ENCODE peak calls at places on chromosome 2, in eight cellular contexts. I is mammary epithelial cell, G is right atrium auricular region, C is breast epithelium, L is testis, T is DND-41, Q is adrenal gland, W is fibroblast of lung. E is an unnamed sample.

GRCh38 chr2:207683879-207684627 is 27.4 kb upstream of the CCNYL1 start:
- DNase-seq in I (peak; percentile 60), G (no peak), C (no peak), L (no peak), T (no peak), Q (peak; percentile 9), W (peak; percentile 89), E (peak; percentile 45)

GRCh38 chr2:96374211-96374951 is 38.8 kb downstream of the NCAPH start:
- DNase-seq in I (peak; percentile 27), G (no peak), C (no peak), L (peak; percentile 28), T (no peak), Q (peak; percentile 57), W (peak; percentile 28), E (no peak)

GRCh38 chr2:228532233-228532632 is 350.7 kb upstream of the SPHKAP start:
- DNase-seq in I (no peak), G (no peak), C (no peak), L (no peak), T (no peak), Q (no peak), W (no peak), E (no peak)

GRCh38 chr2:134448650-134449049 is 194.8 kb downstream of the MGAT5 start:
- DNase-seq in I (no peak), G (no peak), C (no peak), L (no peak), T (no peak), Q (no peak), W (no peak), E (no peak)

GRCh38 chr2:54999182-54999581 is 51.1 kb downstream of the RTN4 start:
- DNase-seq in I (peak; percentile 52), G (no peak), C (no peak), L (peak; percentile 21), T (no peak), Q (peak; percentile 41), W (peak; percentile 85), E (no peak)

GRCh38 chr2:197707316-197708213 is 2.4 kb downstream of the MARS2 start:
- DNase-seq in I (peak; percentile 43), G (no peak), C (no peak), L (no peak), T (no peak), Q (no peak), W (peak; percentile 53), E (no peak)

GRCh38 chr2:72803151-72803550 is 22.7 kb downstream of the EXOC6B start:
- DNase-seq in I (peak; percentile 70), G (no peak), C (no peak), L (no peak), T (no peak), Q (no peak), W (peak; percentile 80), E (no peak)

GRCh38 chr2:50529600-50530218 is 502.2 kb downstream of the NRXN1 start:
- DNase-seq in I (peak; percentile 39), G (no peak), C (no peak), L (no peak), T (no peak), Q (no peak), W (peak; percentile 45), E (no peak)

GRCh38 chr2:224407241-224407680 is 5.4 kb upstream of the FAM124B start:
- DNase-seq in I (no peak), G (no peak), C (no peak), L (no peak), T (peak; percentile 17), Q (no peak), W (no peak), E (no peak)

GRCh38 chr2:39484206-39484605 is 47.1 kb upstream of the MAP4K3 start:
- DNase-seq in I (no peak), G (no peak), C (no peak), L (peak; percentile 24), T (no peak), Q (no peak), W (no peak), E (no peak)
- H3K27ac ChIP-seq in I (no peak overlapping the region), G (no peak overlapping the region), C (no peak overlapping the region), L (no peak overlapping the region), T (no peak overlapping the region), Q (no peak overlapping the region), W (no peak overlapping the region), E (no peak overlapping the region)

GRCh38 chr2:184654945-184655344 is 56.6 kb downstream of the ZNF804A start:
- DNase-seq in I (no peak), G (no peak), C (no peak), L (no peak), T (no peak), Q (no peak), W (peak; percentile 59), E (no peak)
- H3K27ac ChIP-seq in I (no peak overlapping the region), G (no peak overlapping the region), C (no peak overlapping the region), L (no peak overlapping the region), T (no peak overlapping the region), Q (no peak overlapping the region), W (no peak overlapping the region), E (no peak overlapping the region)

GRCh38 chr2:6957031-6957714 is 40.0 kb downstream of the RNF144A start:
- DNase-seq in I (no peak), G (no peak), C (no peak), L (no peak), T (no peak), Q (no peak), W (no peak), E (no peak)

GRCh38 chr2:6959751-6960150 is 42.5 kb downstream of the RNF144A start:
- DNase-seq in I (no peak), G (no peak), C (no peak), L (no peak), T (no peak), Q (no peak), W (no peak), E (no peak)

GRCh38 chr2:6958616-6959235 is 41.5 kb downstream of the RNF144A start:
- DNase-seq in I (no peak), G (no peak), C (no peak), L (peak; percentile 21), T (no peak), Q (peak; percentile 43), W (no peak), E (no peak)

GRCh38 chr2:6955523-6956136 is 38.4 kb downstream of the RNF144A start:
- DNase-seq in I (no peak), G (no peak), C (no peak), L (no peak), T (no peak), Q (no peak), W (no peak), E (no peak)

DNA sequence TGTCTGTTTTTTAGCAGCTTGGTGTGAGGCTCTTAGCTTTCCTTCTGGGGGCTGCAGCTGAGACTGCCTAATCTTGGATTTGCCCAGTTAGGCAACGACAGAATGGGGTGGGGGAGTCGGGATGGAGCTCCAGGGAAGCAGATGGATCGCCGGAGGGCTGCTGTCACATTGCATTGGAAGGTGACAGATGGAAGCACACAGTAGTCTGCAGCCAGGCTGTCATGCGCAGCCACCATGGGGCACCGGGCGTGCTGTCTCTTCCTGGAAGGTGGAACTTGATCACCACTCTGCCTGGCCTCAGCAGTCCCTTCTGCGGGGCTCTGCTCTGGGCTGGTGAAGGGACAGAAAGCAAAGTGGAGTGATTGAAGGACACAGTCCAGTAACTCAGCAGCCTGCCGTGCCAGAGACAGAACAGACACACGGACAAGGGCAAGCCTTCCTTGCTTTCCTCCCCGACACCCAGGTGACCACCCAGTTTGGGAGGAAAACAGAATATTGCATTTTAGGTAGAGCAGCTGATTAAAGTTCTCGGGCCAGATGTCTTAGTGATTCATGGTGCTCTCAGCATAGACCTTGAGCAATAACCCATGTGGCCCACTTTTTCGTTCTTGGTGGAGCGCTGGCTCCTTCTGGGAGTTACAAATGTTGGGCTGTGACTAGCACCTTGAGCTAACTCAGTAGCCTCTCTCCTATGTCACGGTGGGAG is 40.9 kb downstream of the RNF144A start:
- DNase-seq in I (no peak), G (no peak), C (no peak), L (no peak), T (no peak), Q (peak; percentile 72), W (no peak), E (no peak)
- H3K27ac ChIP-seq in I (no peak overlapping the region), G (no peak overlapping the region), C (no peak overlapping the region), L (no peak overlapping the region), T (no peak overlapping the region), Q (peak overlapping the region; percentile 36), W (no peak overlapping the region), E (no peak overlapping the region)

GRCh38 chr2:41610501-41611242 is 437.1 kb upstream of the PKDCC start:
- DNase-seq in I (no peak), G (no peak), C (no peak), L (peak; percentile 56), T (no peak), Q (no peak), W (peak; percentile 37), E (no peak)
- H3K27ac ChIP-seq in I (no peak overlapping the region), G (peak overlapping the region; percentile 82), C (peak overlapping the region; percentile 59), L (peak overlapping the region; percentile 89), T (no peak overlapping the region), Q (no peak overlapping the region), W (peak overlapping the region; percentile 13), E (no peak overlapping the region)

DNA sequence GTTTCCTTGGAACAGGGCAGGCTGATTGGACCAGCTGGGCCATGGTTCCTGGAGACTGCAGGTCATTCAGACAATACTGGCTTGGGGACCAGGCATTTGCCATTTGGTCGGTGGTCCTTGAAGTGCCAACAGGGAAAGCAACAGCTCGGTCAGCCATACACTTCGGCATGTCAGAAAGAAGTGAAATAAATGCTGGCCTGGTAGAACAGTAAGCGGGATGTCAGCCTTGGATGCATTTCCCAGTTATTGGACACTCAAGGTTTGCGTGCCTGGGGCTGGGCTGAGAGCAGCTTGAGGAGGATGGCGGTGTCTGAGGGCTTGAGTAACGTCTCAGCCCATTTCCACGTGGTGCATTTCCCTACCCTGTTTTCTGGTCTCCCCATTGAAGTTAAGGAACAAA is 75.4 kb downstream of the NCK2 start:
- DNase-seq in I (no peak), G (no peak), C (no peak), L (no peak), T (no peak), Q (no peak), W (no peak), E (no peak)
- H3K27ac ChIP-seq in I (no peak overlapping the region), G (no peak overlapping the region), C (no peak overlapping the region), L (no peak overlapping the region), T (no peak overlapping the region), Q (no peak overlapping the region), W (no peak overlapping the region), E (no peak overlapping the region)

GRCh38 chr2:3071645-3072044 is 306.0 kb downstream of the EIPR1 start:
- DNase-seq in I (no peak), G (no peak), C (no peak), L (no peak), T (no peak), Q (no peak), W (no peak), E (no peak)

GRCh38 chr2:3062476-3063260 is 314.9 kb downstream of the EIPR1 start:
- DNase-seq in I (no peak), G (no peak), C (no peak), L (no peak), T (no peak), Q (no peak), W (no peak), E (no peak)

DNA sequence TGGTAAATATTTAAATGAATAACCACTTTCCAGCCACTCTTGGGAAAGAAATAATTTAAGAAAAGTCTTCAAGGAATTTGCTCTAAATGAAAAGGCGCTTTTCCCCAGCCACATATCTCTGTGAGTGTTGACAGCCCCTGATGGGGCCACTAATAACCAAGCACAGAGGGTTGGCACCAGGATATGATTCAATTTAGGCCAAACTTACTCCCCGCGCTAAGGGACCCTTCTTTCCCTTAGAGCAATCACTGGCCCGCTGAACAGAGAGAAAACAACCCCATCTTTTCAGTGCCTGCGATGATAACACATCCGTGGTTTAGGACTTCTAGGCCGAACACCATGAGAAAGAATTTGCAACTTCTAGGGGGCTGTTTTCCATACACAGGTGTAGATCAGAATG is 310.8 kb downstream of the EIPR1 start:
- DNase-seq in I (no peak), G (no peak), C (no peak), L (no peak), T (no peak), Q (no peak), W (no peak), E (no peak)
- H3K27ac ChIP-seq in I (no peak overlapping the region), G (no peak overlapping the region), C (no peak overlapping the region), L (no peak overlapping the region), T (no peak overlapping the region), Q (no peak overlapping the region), W (no peak overlapping the region), E (no peak overlapping the region)